ENCODE peak calls at places on chromosome 14, in six cellular contexts. One of them, this sample, is unnamed. For H3K9me3, the result is how much of the 10 kb centered on the place peaks cover.

GRCh38 chr14:56195727-56196126 is 77.5 kb downstream of the PELI2 start:
- DNase-seq in HCT116: no peak
- DNase-seq in ovary: no peak
- DNase-seq in upper lobe of right lung: no peak
- DNase-seq in lung: no peak
- DNase-seq in SK-N-MC: no peak
- DNase-seq in this sample: no peak

GRCh38 chr14:102930753-102931579 is 8.5 kb downstream of the AMN start:
- DNase-seq in lung: no peak
- DNase-seq in upper lobe of right lung: no peak
- DNase-seq in HCT116: peak
- DNase-seq in SK-N-MC: no peak
- DNase-seq in ovary: no peak
- DNase-seq in this sample: peak

GRCh38 chr14:76919811-76920571 is 93.8 kb downstream of the LRRC74A start:
- DNase-seq in ovary: peak
- DNase-seq in upper lobe of right lung: no peak
- DNase-seq in HCT116: no peak
- DNase-seq in lung: no peak
- DNase-seq in SK-N-MC: peak
- DNase-seq in this sample: peak

GRCh38 chr14:90060312-90060964 is 1.4 kb upstream of the KCNK13 start:
- DNase-seq in SK-N-MC: no peak
- DNase-seq in lung: no peak
- DNase-seq in HCT116: peak
- DNase-seq in upper lobe of right lung: peak
- DNase-seq in ovary: no peak
- DNase-seq in this sample: peak

GRCh38 chr14:91177073-91177796 is 63.4 kb downstream of the DGLUCY start:
- DNase-seq in ovary: peak
- DNase-seq in lung: peak
- DNase-seq in SK-N-MC: no peak
- DNase-seq in HCT116: peak
- DNase-seq in upper lobe of right lung: no peak
- DNase-seq in this sample: peak

GRCh38 chr14:43408472-43408871 is 1098.6 kb downstream of the FSCB start:
- DNase-seq in ovary: no peak
- DNase-seq in HCT116: no peak
- DNase-seq in lung: no peak
- DNase-seq in SK-N-MC: no peak
- DNase-seq in upper lobe of right lung: no peak
- DNase-seq in this sample: no peak

GRCh38 chr14:94174622-94175402 is 690 bp downstream of the PPP4R4 start:
- DNase-seq in HCT116: no peak
- DNase-seq in SK-N-MC: no peak
- DNase-seq in upper lobe of right lung: no peak
- DNase-seq in lung: no peak
- DNase-seq in ovary: peak
- DNase-seq in this sample: peak

GRCh38 chr14:89416002-89416995 is 734 bp downstream of the FOXN3 start:
- DNase-seq in lung: peak
- DNase-seq in ovary: peak
- DNase-seq in upper lobe of right lung: peak
- DNase-seq in HCT116: peak
- DNase-seq in SK-N-MC: peak
- DNase-seq in this sample: peak

GRCh38 chr14:61152851-61153364 is 128.2 kb downstream of the TMEM30B start:
- DNase-seq in upper lobe of right lung: no peak
- DNase-seq in lung: no peak
- DNase-seq in ovary: no peak
- DNase-seq in SK-N-MC: no peak
- DNase-seq in HCT116: no peak
- DNase-seq in this sample: no peak

GRCh38 chr14:63393002-63393401 is 74.3 kb upstream of the GPHB5 start:
- DNase-seq in SK-N-MC: no peak
- DNase-seq in upper lobe of right lung: no peak
- DNase-seq in lung: no peak
- DNase-seq in ovary: no peak
- DNase-seq in HCT116: no peak
- DNase-seq in this sample: no peak

GRCh38 chr14:86961106-86961716 is 1031.8 kb downstream of the GALC start:
- DNase-seq in lung: no peak
- DNase-seq in HCT116: no peak
- DNase-seq in ovary: no peak
- DNase-seq in SK-N-MC: no peak
- DNase-seq in upper lobe of right lung: no peak
- DNase-seq in this sample: no peak

GRCh38 chr14:55599250-55599879 is 19.4 kb downstream of the KTN1 start:
- DNase-seq in upper lobe of right lung: peak
- DNase-seq in lung: no peak
- DNase-seq in SK-N-MC: no peak
- DNase-seq in ovary: peak
- DNase-seq in HCT116: peak
- DNase-seq in this sample: peak

GRCh38 chr14:106080922-106081321 is 554.5 kb downstream of the TMEM121 start:
- DNase-seq in SK-N-MC: no peak
- DNase-seq in HCT116: no peak
- DNase-seq in lung: no peak
- DNase-seq in upper lobe of right lung: no peak
- DNase-seq in ovary: no peak
- DNase-seq in this sample: no peak

GRCh38 chr14:98173291-98173690 is 1098.7 kb downstream of the BCL11B start:
- DNase-seq in lung: no peak
- DNase-seq in ovary: no peak
- DNase-seq in HCT116: no peak
- DNase-seq in upper lobe of right lung: no peak
- DNase-seq in SK-N-MC: no peak
- DNase-seq in this sample: no peak

GRCh38 chr14:71437870-71438269 is 494.4 kb upstream of the RGS6 start:
- DNase-seq in lung: no peak
- DNase-seq in upper lobe of right lung: no peak
- DNase-seq in HCT116: no peak
- DNase-seq in SK-N-MC: no peak
- DNase-seq in ovary: no peak
- DNase-seq in this sample: no peak

GRCh38 chr14:100176811-100177327 is 17.4 kb upstream of the DEGS2 start:
- DNase-seq in ovary: no peak
- DNase-seq in HCT116: no peak
- DNase-seq in upper lobe of right lung: no peak
- DNase-seq in lung: no peak
- DNase-seq in SK-N-MC: no peak
- DNase-seq in this sample: peak

GRCh38 chr14:90398315-90398811 is 1.5 kb downstream of the CALM1 start:
- DNase-seq in SK-N-MC: no peak
- DNase-seq in upper lobe of right lung: peak
- DNase-seq in lung: peak
- DNase-seq in ovary: peak
- DNase-seq in HCT116: no peak
- DNase-seq in this sample: peak

GRCh38 chr14:67420102-67420739 is 8.3 kb upstream of the PLEK2 start:
- DNase-seq in SK-N-MC: no peak
- DNase-seq in ovary: no peak
- DNase-seq in upper lobe of right lung: no peak
- DNase-seq in lung: no peak
- DNase-seq in HCT116: no peak
- DNase-seq in this sample: no peak

GRCh38 chr14:59127437-59127732 is 61.1 kb upstream of the DAAM1 start:
- DNase-seq in SK-N-MC: no peak
- DNase-seq in HCT116: no peak
- DNase-seq in upper lobe of right lung: no peak
- DNase-seq in lung: no peak
- DNase-seq in ovary: no peak
- DNase-seq in this sample: no peak

GRCh38 chr14:54919330-54919729 is 16.7 kb upstream of the GCH1 start:
- DNase-seq in ovary: no peak
- DNase-seq in SK-N-MC: no peak
- DNase-seq in HCT116: no peak
- DNase-seq in lung: no peak
- DNase-seq in upper lobe of right lung: no peak
- DNase-seq in this sample: no peak

DNA sequence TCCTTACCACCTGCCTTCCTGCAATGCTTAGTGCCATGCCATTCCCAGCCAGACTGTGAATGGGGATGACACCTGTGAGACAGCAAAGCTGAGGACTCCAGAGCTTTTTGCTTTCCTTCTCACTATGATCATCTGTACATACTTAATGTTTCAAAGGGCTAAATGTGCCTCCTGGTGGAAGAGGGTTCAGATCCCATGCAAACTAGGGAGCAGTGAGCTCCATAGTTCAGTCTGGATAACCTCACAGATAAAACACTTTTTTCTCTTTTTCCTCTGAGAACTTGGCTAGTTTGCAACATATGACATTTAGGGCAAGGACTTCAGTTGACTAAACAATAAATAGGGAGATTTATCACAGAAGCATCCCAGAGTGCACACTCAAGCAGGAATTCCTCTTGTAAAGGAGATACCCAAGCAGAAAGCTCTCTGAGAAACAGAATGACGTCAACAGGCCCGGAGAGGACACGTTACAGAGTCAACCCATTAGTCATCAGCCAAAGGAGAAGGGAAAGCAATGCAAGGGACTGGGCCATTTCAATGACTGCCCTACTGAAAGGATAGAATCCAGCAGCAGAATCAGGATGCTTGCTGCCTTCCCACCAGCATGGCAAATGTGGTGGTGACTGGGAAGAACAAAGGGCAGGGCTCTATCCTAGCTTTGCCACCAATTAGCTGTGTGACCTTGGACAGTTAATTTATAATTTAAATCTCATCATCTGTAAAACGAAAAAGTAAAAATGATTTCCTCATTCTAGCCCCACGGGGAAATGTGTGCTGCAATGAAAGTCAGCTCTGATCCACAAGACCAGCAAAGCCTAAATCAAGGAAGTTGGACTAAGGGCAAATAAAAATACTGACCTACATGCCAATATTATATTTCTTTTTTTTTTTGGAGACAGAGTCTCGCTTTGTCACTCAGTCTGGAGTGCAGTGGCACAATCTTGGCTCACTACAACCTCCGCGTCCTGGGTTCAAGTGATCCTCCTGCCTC is 80.9 kb upstream of the ACTN1 start:
- DNase-seq in SK-N-MC: no peak
- DNase-seq in ovary: no peak
- DNase-seq in HCT116: no peak
- DNase-seq in lung: peak
- DNase-seq in upper lobe of right lung: no peak
- DNase-seq in this sample: peak
- H3K27ac ChIP-seq in SK-N-MC: no peak
- H3K27ac ChIP-seq in ovary: no peak
- H3K27ac ChIP-seq in HCT116: no peak
- H3K27ac ChIP-seq in lung: peak
- H3K27ac ChIP-seq in upper lobe of right lung: peak
- H3K27ac ChIP-seq in this sample: peak

DNA sequence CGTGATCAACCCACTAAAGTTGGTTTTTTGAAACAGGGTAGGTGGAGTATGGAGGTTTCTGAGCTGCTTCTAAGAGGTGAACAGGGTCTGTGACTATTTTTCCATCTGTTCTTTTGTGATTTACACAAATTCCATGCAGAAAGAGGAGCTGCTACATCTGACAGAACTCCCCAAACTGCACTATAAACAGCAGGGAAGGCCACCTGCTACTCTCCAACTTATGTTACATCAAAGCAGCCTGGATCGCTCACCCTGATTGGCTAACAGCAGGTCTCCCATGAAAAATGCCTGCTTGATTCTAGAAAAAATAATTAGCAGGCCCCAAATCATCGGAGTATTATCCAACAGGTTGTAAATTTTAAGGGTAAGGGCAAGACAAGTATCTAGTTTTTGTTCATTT is 282.9 kb upstream of the FLRT2 start:
- DNase-seq in lung: no peak
- DNase-seq in SK-N-MC: no peak
- DNase-seq in upper lobe of right lung: no peak
- DNase-seq in HCT116: no peak
- DNase-seq in ovary: no peak
- DNase-seq in this sample: no peak
- H3K9me3 ChIP-seq in lung: under half
- H3K9me3 ChIP-seq in SK-N-MC: under half
- H3K9me3 ChIP-seq in upper lobe of right lung: under half
- H3K9me3 ChIP-seq in HCT116: under half
- H3K9me3 ChIP-seq in ovary: under half
- H3K9me3 ChIP-seq in this sample: under half

DNA sequence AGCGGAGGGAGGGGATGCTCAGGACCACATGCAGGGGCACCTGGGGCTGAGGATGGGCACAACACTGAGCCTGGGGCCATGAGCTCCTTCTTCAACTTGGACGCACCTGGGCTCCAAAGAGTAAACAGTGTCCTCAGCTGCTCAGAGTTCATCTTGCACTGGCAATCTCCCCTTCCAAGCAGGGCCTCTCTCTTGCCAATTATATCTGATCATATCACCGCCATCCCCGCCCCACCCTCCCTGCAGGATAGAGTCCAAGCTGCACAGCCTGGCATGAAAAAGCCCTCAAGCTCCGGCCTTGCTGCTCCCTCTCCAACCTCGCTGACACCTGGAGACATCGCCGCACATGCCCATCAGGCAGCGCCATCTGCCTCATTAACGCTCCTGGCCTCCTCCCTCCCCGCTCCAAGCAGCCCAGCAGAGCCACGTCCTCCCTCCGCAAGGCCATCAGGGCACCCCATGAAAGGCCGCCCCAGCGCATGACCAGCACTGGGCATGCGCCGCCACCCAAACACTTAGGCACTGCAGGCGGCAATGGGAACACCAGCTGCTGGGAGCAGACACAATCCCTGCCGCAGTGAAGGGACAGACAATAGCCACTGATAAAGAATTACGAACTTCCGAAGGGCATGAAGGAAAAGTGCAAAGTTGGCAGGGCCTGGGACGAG is 88.8 kb downstream of the CHGA start:
- DNase-seq in upper lobe of right lung: no peak
- DNase-seq in lung: no peak
- DNase-seq in ovary: no peak
- DNase-seq in HCT116: no peak
- DNase-seq in SK-N-MC: no peak
- DNase-seq in this sample: peak
- H3K27ac ChIP-seq in upper lobe of right lung: no peak
- H3K27ac ChIP-seq in lung: no peak
- H3K27ac ChIP-seq in ovary: no peak
- H3K27ac ChIP-seq in HCT116: no peak
- H3K27ac ChIP-seq in SK-N-MC: no peak
- H3K27ac ChIP-seq in this sample: peak

DNA sequence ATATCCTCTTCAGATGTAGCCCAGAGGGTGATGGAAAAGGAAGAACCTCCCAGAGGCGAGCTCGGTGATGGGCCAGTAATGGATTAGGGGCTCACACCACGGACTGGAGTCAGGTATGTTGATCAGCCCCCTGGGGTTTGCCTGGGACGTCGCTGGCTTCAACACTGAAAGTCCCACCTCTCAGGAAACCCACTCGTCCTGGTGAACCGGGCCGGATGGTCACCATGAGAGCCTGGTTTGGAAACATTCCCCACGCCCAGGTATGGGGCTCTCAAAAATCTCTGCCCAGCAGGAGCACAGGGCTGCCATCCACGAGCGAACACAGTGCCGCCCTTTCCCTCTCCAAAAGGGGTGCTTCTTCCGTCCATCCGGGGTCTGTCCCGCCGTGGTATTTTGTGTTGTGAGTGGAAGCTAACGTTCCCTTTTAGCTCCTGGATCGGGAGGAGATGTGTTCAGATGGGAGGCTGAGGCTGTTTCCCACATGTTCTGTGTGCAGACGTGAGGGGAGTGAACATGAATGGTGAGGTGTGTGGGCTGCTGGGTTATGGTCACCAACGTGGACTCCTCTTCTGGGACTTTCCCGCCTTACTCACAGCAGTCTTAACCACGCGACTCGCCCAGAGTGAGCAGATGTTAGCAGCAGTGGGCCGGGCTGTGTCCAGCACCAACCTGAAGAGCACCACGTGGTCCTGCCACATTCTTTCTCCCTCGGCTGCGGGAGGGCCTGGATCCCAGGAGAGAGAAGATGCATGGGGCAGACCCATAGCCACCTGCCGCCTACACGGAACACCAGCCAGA is 139.2 kb downstream of the KIF26A start:
- DNase-seq in HCT116: no peak
- DNase-seq in lung: no peak
- DNase-seq in ovary: no peak
- DNase-seq in SK-N-MC: no peak
- DNase-seq in upper lobe of right lung: peak
- DNase-seq in this sample: no peak
- H3K9me3 ChIP-seq in HCT116: under half
- H3K9me3 ChIP-seq in lung: under half
- H3K9me3 ChIP-seq in ovary: under half
- H3K9me3 ChIP-seq in SK-N-MC: under half
- H3K9me3 ChIP-seq in upper lobe of right lung: under half
- H3K9me3 ChIP-seq in this sample: under half

This sample was measured in right cardiac atrium.